ENCODE peak calls at places on chromosome 13, in nine cellular contexts. Q is neural crest cell, B is foreskin fibroblast, L is AG10803, V is Panc1, D is fibroblast of the aortic adventitia, J is glutamatergic neuron, H is OCI-LY7, U is IMR-90. A is an unnamed sample.

GRCh38 chr13:102484329-102484728 is 82.5 kb upstream of the FGF14 start:
- DNase-seq in V (no peak), U (peak; percentile 4), Q (no peak), H (no peak), L (no peak), D (peak; percentile 13), B (peak; percentile 4), J (no peak), A (no peak)

GRCh38 chr13:80871481-80871880 is 530.6 kb upstream of the SPRY2 start:
- DNase-seq in Q (no peak), L (no peak), D (peak; percentile 4), J (no peak), B (peak; percentile 45), H (no peak), V (no peak), U (no peak), A (no peak)

GRCh38 chr13:28220166-28220565 is 81.8 kb downstream of the PAN3 start:
- DNase-seq in B (peak; percentile 3), J (no peak), H (no peak), L (peak; percentile 9), Q (no peak), D (peak; percentile 43), V (no peak), U (peak; percentile 46), A (no peak)

GRCh38 chr13:29607465-29607864 is 12.0 kb upstream of the SLC7A1 start:
- DNase-seq in U (peak; percentile 27), V (no peak), B (no peak), H (no peak), J (no peak), L (peak; percentile 36), D (peak; percentile 26), Q (no peak), A (no peak)

GRCh38 chr13:48954086-48954485 is 21.6 kb upstream of the FNDC3A start:
- DNase-seq in L (peak; percentile 0), Q (no peak), H (no peak), D (peak; percentile 54), J (no peak), B (peak; percentile 36), V (no peak), U (peak; percentile 51), A (no peak)

GRCh38 chr13:19864018-19864338 is 529 bp upstream of the ZMYM5 start:
- DNase-seq in B (peak; percentile 55), D (peak; percentile 73), U (no peak), J (peak; percentile 74), L (peak; percentile 73), V (no peak), Q (peak; percentile 56), H (peak; percentile 75), A (peak; percentile 95)

GRCh38 chr13:113143466-113144254 is 14.8 kb upstream of the PROZ start:
- DNase-seq in B (no peak), D (no peak), V (no peak), Q (no peak), J (no peak), H (no peak), L (no peak), U (no peak), A (no peak)

GRCh38 chr13:29532136-29532535 is 63.4 kb downstream of the SLC7A1 start:
- DNase-seq in J (no peak), L (peak; percentile 96), D (no peak), Q (no peak), B (no peak), V (no peak), H (no peak), U (no peak), A (no peak)

GRCh38 chr13:99426426-99426825 is 74.8 kb upstream of the TM9SF2 start:
- DNase-seq in Q (no peak), H (no peak), J (no peak), U (no peak), D (no peak), B (no peak), V (no peak), L (no peak), A (no peak)

GRCh38 chr13:30438286-30438685 is 16.0 kb downstream of the UBE2L5 start:
- DNase-seq in D (no peak), V (no peak), U (no peak), L (no peak), Q (no peak), J (no peak), H (peak; percentile 74), B (no peak), A (no peak)

GRCh38 chr13:69264362-69265334 is 843.0 kb upstream of the ATXN8OS start:
- DNase-seq in B (no peak), V (no peak), H (no peak), L (no peak), U (no peak), D (no peak), Q (no peak), J (no peak), A (no peak)

GRCh38 chr13:30844548-30845296 is 61.3 kb upstream of the MEDAG start:
- DNase-seq in J (no peak), L (no peak), V (no peak), U (no peak), Q (no peak), D (peak; percentile 18), B (no peak), H (no peak), A (no peak)

GRCh38 chr13:51311957-51312520 is 27.5 kb upstream of the SERPINE3 start:
- DNase-seq in H (no peak), L (no peak), B (no peak), V (no peak), J (no peak), U (no peak), Q (no peak), D (no peak), A (no peak)

GRCh38 chr13:109426690-109426990 is 359.7 kb downstream of the IRS2 start:
- DNase-seq in L (no peak), V (no peak), J (no peak), B (no peak), U (no peak), Q (no peak), D (no peak), H (no peak), A (no peak)

GRCh38 chr13:109425821-109426689 is 360.3 kb downstream of the IRS2 start:
- DNase-seq in V (no peak), D (no peak), J (no peak), U (no peak), Q (no peak), L (no peak), H (no peak), B (no peak), A (no peak)

GRCh38 chr13:109428146-109428545 is 358.2 kb downstream of the IRS2 start:
- DNase-seq in V (no peak), H (no peak), U (no peak), D (no peak), J (no peak), Q (no peak), L (no peak), B (no peak), A (no peak)

GRCh38 chr13:109427148-109427547 is 359.2 kb downstream of the IRS2 start:
- DNase-seq in V (no peak), B (peak; percentile 62), D (no peak), H (no peak), J (no peak), L (peak; percentile 35), U (no peak), Q (no peak), A (no peak)

GRCh38 chr13:109427695-109428094 is 358.7 kb downstream of the IRS2 start:
- DNase-seq in U (no peak), D (no peak), L (no peak), Q (no peak), H (no peak), B (no peak), J (no peak), V (no peak), A (no peak)
- TF ChIP-seq CTCF in U (no peak), D (no peak), L (no peak), Q (no peak), H (no peak), B (no peak), J (no peak), V (no peak), A (peak; percentile 26)

GRCh38 chr13:72527333-72527732 is 200.1 kb downstream of the MZT1 start:
- DNase-seq in U (no peak), D (no peak), H (no peak), Q (no peak), V (no peak), L (no peak), B (no peak), J (no peak), A (no peak)
- TF ChIP-seq CTCF in U (no peak), D (no peak), H (no peak), Q (no peak), V (no peak), L (no peak), B (no peak), J (no peak), A (no peak)

GRCh38 chr13:39810091-39810877 is 154.8 kb downstream of the COG6 start:
- DNase-seq in V (no peak), B (no peak), Q (no peak), D (peak; percentile 1), J (no peak), H (no peak), L (no peak), U (no peak), A (no peak)
- TF ChIP-seq CTCF in V (no peak), B (peak; percentile 2), Q (no peak), D (peak; percentile 3), J (no peak), H (no peak), L (no peak), U (no peak), A (no peak)

DNA sequence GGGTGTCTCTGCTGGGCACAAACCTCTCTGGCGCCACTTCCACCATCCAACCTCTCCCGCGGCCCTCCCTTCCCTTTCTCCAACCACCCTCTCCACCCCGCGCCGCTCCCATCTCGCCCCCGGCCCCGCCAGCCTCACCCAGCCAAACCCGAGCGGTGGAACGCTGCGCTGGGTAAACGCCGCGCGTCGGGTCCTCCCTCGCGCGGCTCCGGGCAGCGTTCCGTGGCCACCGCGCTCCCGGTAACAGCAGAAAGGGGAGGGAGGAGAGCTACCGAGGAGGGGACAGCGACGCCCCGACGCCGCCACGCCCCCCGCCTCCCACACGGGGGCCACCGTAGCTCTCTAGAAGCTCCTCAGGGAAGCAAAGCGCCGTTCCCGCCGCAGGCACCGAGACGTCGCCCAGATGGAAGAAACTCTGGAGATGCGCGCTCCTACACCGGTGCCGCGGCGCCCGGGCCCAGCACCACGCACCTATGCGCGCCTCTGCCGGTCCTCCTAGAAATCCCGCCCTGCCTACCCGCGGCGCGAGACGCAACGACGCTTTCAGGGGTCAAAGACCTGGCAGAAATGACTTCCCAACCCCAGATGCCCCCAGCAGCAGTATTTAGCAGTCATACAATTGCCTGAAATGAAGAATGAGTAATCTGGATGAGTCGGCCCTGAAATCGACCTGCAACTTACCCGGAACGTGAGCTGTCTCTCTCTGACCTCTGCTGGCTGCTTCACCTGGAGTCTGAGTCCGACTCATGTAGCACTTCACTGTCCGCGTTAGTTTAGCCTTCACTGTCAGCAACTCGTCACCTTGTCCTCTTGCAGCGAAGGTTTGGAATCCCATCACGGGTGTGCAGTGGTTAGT is at the start of gene RUBCNL:
- DNase-seq in U (no peak), D (no peak), H (peak; percentile 81), V (no peak), L (peak; percentile 31), J (peak; percentile 46), Q (peak; percentile 53), B (no peak), A (no peak)
- TF ChIP-seq CTCF in U (no peak), D (no peak), H (peak; percentile 52), V (no peak), L (no peak), J (no peak), Q (no peak), B (no peak), A (peak; percentile 16)